ENCODE peak calls at places on chromosomes 4 and X, in five cellular contexts. A, E, Y, Q and V are unnamed samples. For H3K27me3, the result is how much of the 10 kb centered on the place peaks cover.

GRCh38 chr4:53040459-53040815 is 178.3 kb downstream of the RASL11B start:
- DNase-seq in A (no peak), E (no peak), Y (no peak), Q (no peak), V (no peak)

GRCh38 chr4:112290341-112290740 is 4.6 kb upstream of the TIFA start:
- DNase-seq in A (no peak), E (no peak), Y (no peak), Q (no peak), V (no peak)

GRCh38 chrX:149131780-149132179 is 373.3 kb downstream of the IDS start:
- DNase-seq in A (no peak), E (no peak), Y (no peak), Q (no peak), V (no peak)

GRCh38 chrX:13219990-13220764 is 99.7 kb downstream of the ATXN3L start:
- DNase-seq in A (no peak), E (no peak), Y (no peak), Q (no peak), V (no peak)

GRCh38 chrX:49704692-49705404 is 9.1 kb upstream of the PAGE1 start:
- DNase-seq in A (no peak), E (no peak), Y (no peak), Q (no peak), V (no peak)

GRCh38 chr4:60034371-60034770 is 1165.8 kb upstream of the ADGRL3 start:
- DNase-seq in A (no peak), E (no peak), Y (no peak), Q (no peak), V (no peak)

GRCh38 chr4:3257125-3257690 is 8.2 kb downstream of the MSANTD1 start:
- DNase-seq in A (no peak), E (no peak), Y (peak), Q (peak), V (no peak)

GRCh38 chr4:142307857-142308256 is 538.2 kb downstream of the INPP4B start:
- DNase-seq in A (no peak), E (no peak), Y (no peak), Q (peak), V (no peak)

GRCh38 chr4:101604976-101605375 is 185.6 kb upstream of the BANK1 start:
- DNase-seq in A (no peak), E (no peak), Y (no peak), Q (no peak), V (no peak)

GRCh38 chr4:184441461-184442392 is 32.6 kb downstream of the IRF2 start:
- DNase-seq in A (no peak), E (no peak), Y (no peak), Q (no peak), V (no peak)

GRCh38 chrX:117839544-117839943 is 277.1 kb downstream of the KLHL13 start:
- DNase-seq in A (no peak), E (no peak), Y (no peak), Q (no peak), V (no peak)

GRCh38 chr4:94516999-94517398 is 65.3 kb downstream of the PDLIM5 start:
- DNase-seq in A (no peak), E (no peak), Y (no peak), Q (no peak), V (no peak)

GRCh38 chrX:34332336-34332735 is 200.2 kb upstream of the FAM47A start:
- DNase-seq in A (no peak), E (no peak), Y (no peak), Q (no peak), V (no peak)

GRCh38 chrX:22666441-22666840 is 333.3 kb upstream of the DDX53 start:
- DNase-seq in A (no peak), E (no peak), Y (no peak), Q (no peak), V (no peak)

GRCh38 chr4:68021185-68021584 is 57.9 kb upstream of the TMPRSS11A start:
- DNase-seq in A (no peak), E (no peak), Y (no peak), Q (no peak), V (no peak)

GRCh38 chrX:71846429-71846828 is 64.2 kb upstream of the NHSL2 start:
- DNase-seq in A (no peak), E (no peak), Y (no peak), Q (no peak), V (no peak)

GRCh38 chr4:138542191-138542771 is 300.1 kb upstream of the SLC7A11 start:
- DNase-seq in A (no peak), E (no peak), Y (no peak), Q (no peak), V (no peak)

GRCh38 chr4:136725286-136726081 is 806.8 kb downstream of the PCDH18 start:
- DNase-seq in A (no peak), E (no peak), Y (no peak), Q (no peak), V (no peak)

GRCh38 chrX:133924548-133924947 is 60.8 kb downstream of the GPC3 start:
- DNase-seq in A (no peak), E (no peak), Y (no peak), Q (no peak), V (no peak)

GRCh38 chr4:22515145-22515887 is 550 bp downstream of the ADGRA3 start:
- DNase-seq in A (peak), E (no peak), Y (peak), Q (peak), V (no peak)

GRCh38 chrX:40827331-40827730 is 92.0 kb upstream of the MED14 start:
- DNase-seq in A (no peak), E (no peak), Y (no peak), Q (no peak), V (no peak)

GRCh38 chrX:12367254-12367653 is 229.0 kb downstream of the FRMPD4 start:
- DNase-seq in A (no peak), E (no peak), Y (no peak), Q (no peak), V (no peak)

GRCh38 chrX:115968436-115969252 is 201.9 kb upstream of the AGTR2 start:
- DNase-seq in A (no peak), E (no peak), Y (no peak), Q (peak), V (no peak)

GRCh38 chr4:141134051-141134450 is 782 bp upstream of the RNF150 start:
- DNase-seq in A (no peak), E (no peak), Y (no peak), Q (no peak), V (no peak)

GRCh38 chrX:21691512-21692018 is 33.4 kb upstream of the KLHL34 start:
- DNase-seq in A (no peak), E (no peak), Y (no peak), Q (no peak), V (no peak)

GRCh38 chr4:108303488-108304177 is 134.9 kb upstream of the LEF1 start:
- DNase-seq in A (no peak), E (no peak), Y (no peak), Q (no peak), V (no peak)

GRCh38 chr4:64539234-64539849 is 130.1 kb upstream of the TECRL start:
- DNase-seq in A (no peak), E (no peak), Y (no peak), Q (peak), V (no peak)

GRCh38 chrX:41238543-41238942 is 95.4 kb upstream of the DDX3X start:
- DNase-seq in A (no peak), E (no peak), Y (no peak), Q (no peak), V (no peak)

GRCh38 chr4:121791481-121791880 is 9.6 kb upstream of the EXOSC9 start:
- DNase-seq in A (no peak), E (no peak), Y (no peak), Q (no peak), V (no peak)

GRCh38 chrX:39196192-39197102 is 395.2 kb downstream of the MID1IP1 start:
- DNase-seq in A (no peak), E (no peak), Y (no peak), Q (peak), V (peak)

GRCh38 chrX:34629572-34629971 is 27.5 kb downstream of the TMEM47 start:
- DNase-seq in A (no peak), E (no peak), Y (no peak), Q (no peak), V (no peak)

GRCh38 chr4:137952116-137952515 is 290.0 kb downstream of the SLC7A11 start:
- DNase-seq in A (no peak), E (no peak), Y (peak), Q (no peak), V (no peak)

GRCh38 chr4:103046416-103047290 is 27.1 kb upstream of the SLC9B1 start:
- DNase-seq in A (no peak), E (no peak), Y (no peak), Q (peak), V (peak)

DNA sequence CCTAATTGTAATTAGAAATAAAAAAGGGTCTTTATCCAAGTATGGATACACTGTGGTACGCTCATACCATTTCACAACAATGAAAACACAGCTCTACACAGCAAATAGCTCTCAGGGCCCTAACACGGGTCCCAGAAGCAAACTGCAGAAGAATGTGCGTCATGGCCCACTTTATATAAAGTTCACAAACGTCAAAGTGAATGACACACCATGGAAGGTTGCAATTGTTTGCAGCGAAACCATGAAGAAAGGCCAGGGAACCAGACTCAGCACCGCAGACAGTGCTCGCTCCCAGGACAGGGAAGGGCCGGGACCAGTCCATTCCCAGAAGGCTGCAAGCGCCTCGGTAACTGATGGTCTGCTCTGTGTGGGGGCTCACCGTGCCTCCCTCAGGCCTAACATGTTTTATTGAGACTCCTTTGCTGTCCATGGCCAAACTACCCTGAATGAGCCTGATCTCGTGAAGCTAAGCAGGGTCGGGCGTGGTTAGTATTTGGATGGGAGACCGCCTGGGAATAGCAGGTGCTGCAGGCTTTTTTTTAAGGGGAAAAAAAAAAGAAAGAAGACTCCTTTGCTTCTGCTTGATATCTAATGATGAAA is 47.8 kb downstream of the ACOX3 start:
- DNase-seq in A (no peak), E (no peak), Y (no peak), Q (no peak), V (no peak)
- H3K27ac ChIP-seq in A (peak), E (peak), Y (no peak), Q (peak), V (no peak)

DNA sequence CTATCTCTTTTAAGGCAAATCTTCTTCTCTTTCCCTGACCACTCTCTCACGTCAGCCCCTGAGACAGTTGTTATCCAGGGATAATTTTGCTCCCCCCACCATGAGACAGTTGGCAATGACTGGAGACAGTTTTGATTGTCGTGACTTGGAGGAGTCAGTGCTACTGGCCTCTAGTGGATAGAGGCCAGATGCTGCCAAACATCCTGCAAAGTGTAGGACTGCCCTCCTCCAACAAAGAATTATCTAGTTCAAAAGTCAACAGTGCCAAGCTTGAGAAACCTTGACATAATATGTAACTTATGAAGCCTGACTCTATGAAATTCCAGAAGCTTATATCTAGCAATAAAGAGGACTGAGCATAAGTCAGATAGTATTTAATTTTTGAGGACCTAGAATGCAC is 502.1 kb upstream of the IGFBP7 start:
- DNase-seq in A (no peak), E (no peak), Y (no peak), Q (peak), V (no peak)
- TF ChIP-seq CTCF in A (no peak), E (no peak), Y (no peak), Q (no peak), V (no peak)

DNA sequence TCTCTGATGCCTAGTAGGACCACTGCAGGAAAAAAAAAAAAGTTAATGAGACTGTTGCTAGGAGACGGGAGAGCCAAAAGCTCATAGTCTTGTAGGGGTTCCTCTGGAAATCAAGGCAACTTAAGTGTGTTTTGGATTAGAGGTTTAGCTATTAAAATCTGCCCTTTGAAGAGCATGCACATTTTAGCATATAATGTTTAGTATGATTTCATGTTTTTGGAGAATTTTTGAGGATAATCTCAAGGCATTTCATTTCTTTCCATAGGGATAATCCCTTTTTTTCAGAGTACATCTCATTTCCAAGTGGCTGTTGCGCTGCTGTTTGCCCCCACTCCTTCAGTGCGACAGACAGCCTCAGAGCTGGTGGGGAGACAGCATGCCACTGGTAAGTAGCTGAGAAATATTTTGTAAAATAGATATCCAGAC is at the start of gene LINC00632:
- DNase-seq in A (no peak), E (no peak), Y (no peak), Q (no peak), V (no peak)
- H3K27me3 ChIP-seq in A (under half), E (under half), Y (under half), Q (under half), V (under half)

DNA sequence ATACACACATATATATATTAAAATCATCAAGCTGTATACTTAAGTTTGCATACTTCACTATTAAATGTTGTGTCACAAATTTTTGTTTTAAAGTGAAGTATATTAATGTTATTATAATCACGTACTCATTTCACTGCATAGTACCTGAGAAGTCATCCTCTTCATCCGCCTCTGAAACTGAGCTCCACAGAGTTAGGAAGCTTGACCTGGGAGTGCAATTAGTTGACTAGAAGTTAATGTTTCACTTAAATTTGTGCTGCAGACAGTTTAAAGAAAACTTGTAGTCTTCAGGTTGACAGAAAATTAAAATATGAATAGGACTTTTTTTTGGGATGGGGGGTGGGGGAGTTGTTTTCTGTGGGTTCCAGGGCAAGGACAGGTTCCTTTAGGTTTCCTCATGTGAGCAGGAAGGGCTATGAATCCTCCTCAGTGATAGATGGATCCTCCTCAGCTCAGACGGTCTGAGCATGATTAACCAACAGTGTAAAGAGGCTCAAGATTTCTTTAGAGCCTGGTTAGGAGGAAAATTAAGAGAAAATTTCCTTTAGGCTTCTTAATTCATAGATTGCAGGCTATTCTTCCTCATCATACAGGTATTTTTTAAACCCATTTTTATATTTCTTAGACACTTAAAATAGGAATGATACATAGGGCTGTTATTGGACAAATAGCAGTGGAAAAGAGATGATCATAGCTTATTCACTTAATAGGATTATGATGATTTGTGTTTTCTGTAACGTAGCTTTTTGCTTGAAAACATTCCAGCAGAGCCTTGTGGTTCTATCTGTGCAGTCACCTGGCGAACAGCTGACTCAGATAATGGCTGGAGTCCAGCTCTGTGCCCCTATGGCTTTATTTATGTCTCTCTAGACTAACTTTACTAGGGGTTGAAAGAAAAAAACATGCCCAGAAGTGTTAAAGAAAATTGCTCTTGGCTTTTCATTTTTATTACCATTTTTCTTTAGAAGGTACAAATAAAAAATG is 102.7 kb downstream of the SLC4A4 start:
- DNase-seq in A (no peak), E (no peak), Y (no peak), Q (no peak), V (no peak)
- H3K27ac ChIP-seq in A (no peak), E (no peak), Y (no peak), Q (no peak), V (no peak)

DNA sequence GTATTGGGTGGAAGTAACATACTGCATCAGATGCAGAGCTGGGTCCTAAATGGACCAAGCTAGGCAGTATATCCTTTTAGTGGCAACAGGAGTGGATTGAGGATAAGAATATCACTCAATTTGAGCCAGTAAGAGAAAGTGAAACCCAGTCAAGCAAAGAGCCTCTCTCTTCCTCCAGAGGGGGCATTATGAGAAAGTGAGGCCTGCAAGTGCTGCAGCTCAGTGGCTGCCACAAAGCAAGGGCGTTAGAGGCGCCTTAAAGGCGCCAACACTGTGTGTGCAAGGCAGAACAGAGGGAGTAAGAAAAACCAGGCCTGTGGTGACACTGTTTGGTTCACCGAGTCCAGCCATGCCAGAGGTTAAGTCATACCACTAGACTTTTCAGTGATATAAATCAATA is 17.5 kb downstream of the STX18 start:
- DNase-seq in A (no peak), E (no peak), Y (no peak), Q (no peak), V (peak)
- TF ChIP-seq CTCF in A (no peak), E (no peak), Y (no peak), Q (no peak), V (no peak)